ENCODE peak calls at places on chromosomes 16 and 17, in six cellular contexts. M is neural progenitor cell, G is PC-9, F is MM.1S, Z is PC-3, R is GM23338. E is an unnamed sample. For H3F3A, the result is how much of the 10 kb centered on the place peaks cover.

GRCh38 chr16:1002399-1003161 is 21.0 kb downstream of the SOX8 start:
- DNase-seq in M (no peak), G (peak), F (no peak), Z (peak), R (no peak), E (peak)

GRCh38 chr16:67702130-67702529 is 17.0 kb downstream of the GFOD2 start:
- DNase-seq in M (no peak), G (no peak), F (no peak), Z (no peak), R (no peak), E (no peak)

GRCh38 chr17:63984651-63985386 is 12.1 kb upstream of the SCN4A start:
- DNase-seq in M (no peak), G (peak), F (no peak), Z (peak), R (no peak), E (peak)

GRCh38 chr16:90083139-90083538 is 6.0 kb upstream of the PRDM7 start:
- DNase-seq in M (no peak), G (no peak), F (no peak), Z (no peak), R (no peak), E (no peak)

GRCh38 chr17:21301593-21302550 is 17.4 kb downstream of the MAP2K3 start:
- DNase-seq in M (no peak), G (no peak), F (no peak), Z (no peak), R (no peak), E (no peak)

GRCh38 chr17:71412803-71413202 is 708.0 kb upstream of the SOX9 start:
- DNase-seq in M (no peak), G (peak), F (no peak), Z (peak), R (no peak), E (peak)

GRCh38 chr16:67016143-67016542 is 12.8 kb upstream of the CBFB start:
- DNase-seq in M (no peak), G (no peak), F (no peak), Z (no peak), R (no peak), E (no peak)

GRCh38 chr17:16943541-16944333 is 28.2 kb downstream of the TNFRSF13B start:
- DNase-seq in M (no peak), G (no peak), F (no peak), Z (no peak), R (no peak), E (no peak)

GRCh38 chr16:11232852-11233726 is 22.9 kb downstream of the SOCS1 start:
- DNase-seq in M (no peak), G (no peak), F (no peak), Z (no peak), R (peak), E (no peak)

GRCh38 chr16:72876221-72876620 is 171.7 kb downstream of the ZFHX3 start:
- DNase-seq in M (no peak), G (peak), F (no peak), Z (no peak), R (no peak), E (no peak)

GRCh38 chr16:30417447-30418349 is 10.3 kb downstream of the ZNF771 start:
- DNase-seq in M (peak), G (peak), F (peak), Z (peak), R (peak), E (peak)

GRCh38 chr16:77882359-77882758 is 94.0 kb downstream of the VAT1L start:
- DNase-seq in M (no peak), G (no peak), F (no peak), Z (no peak), R (no peak), E (peak)

GRCh38 chr17:80409626-80410025 is 5.3 kb upstream of the ENDOV start:
- DNase-seq in M (no peak), G (no peak), F (no peak), Z (no peak), R (no peak), E (no peak)

GRCh38 chr17:63434951-63435571 is 11.0 kb downstream of the CYB561 start:
- DNase-seq in M (no peak), G (peak), F (no peak), Z (peak), R (no peak), E (peak)

GRCh38 chr17:47203984-47204721 is 5.0 kb upstream of the MYL4 start:
- DNase-seq in M (no peak), G (no peak), F (peak), Z (no peak), R (no peak), E (peak)

GRCh38 chr16:66845791-66846221 is 1.6 kb downstream of the CA7 start:
- DNase-seq in M (no peak), G (peak), F (no peak), Z (no peak), R (no peak), E (no peak)

GRCh38 chr16:10608687-10609409 is 28.4 kb upstream of the EMP2 start:
- DNase-seq in M (no peak), G (no peak), F (no peak), Z (no peak), R (no peak), E (peak)

GRCh38 chr17:67520282-67520906 is 143.3 kb downstream of the PITPNC1 start:
- DNase-seq in M (no peak), G (no peak), F (no peak), Z (no peak), R (no peak), E (peak)

GRCh38 chr17:65088621-65089385 is 32.3 kb upstream of the GNA13 start:
- DNase-seq in M (no peak), G (no peak), F (no peak), Z (peak), R (no peak), E (peak)

GRCh38 chr16:2912330-2913199 is 834 bp downstream of the FLYWCH1 start:
- DNase-seq in M (peak), G (peak), F (peak), Z (peak), R (peak), E (peak)

GRCh38 chr17:77462101-77462500 is 321.3 kb downstream of the SEC14L1 start:
- DNase-seq in M (no peak), G (no peak), F (no peak), Z (no peak), R (no peak), E (no peak)

GRCh38 chr17:76812248-76812647 is 56.0 kb upstream of the MGAT5B start:
- DNase-seq in M (no peak), G (no peak), F (no peak), Z (no peak), R (no peak), E (no peak)

GRCh38 chr17:42676424-42677011 is at the start of gene PLEKHH3:
- DNase-seq in M (peak), G (no peak), F (peak), Z (no peak), R (peak), E (no peak)

GRCh38 chr16:3492356-3492755 is 2.9 kb downstream of the C16orf90 start:
- DNase-seq in M (no peak), G (no peak), F (no peak), Z (no peak), R (no peak), E (no peak)

GRCh38 chr16:31869511-31870201 is 4.0 kb upstream of the ZNF267 start:
- DNase-seq in M (no peak), G (peak), F (peak), Z (peak), R (peak), E (peak)

GRCh38 chr16:68423771-68424170 is 24.5 kb downstream of the SMPD3 start:
- DNase-seq in M (no peak), G (no peak), F (no peak), Z (no peak), R (no peak), E (no peak)

GRCh38 chr16:58684001-58684353 is 593 bp downstream of the SLC38A7 start:
- DNase-seq in M (no peak), G (peak), F (no peak), Z (peak), R (no peak), E (peak)

GRCh38 chr17:38601539-38602351 is 4.0 kb downstream of the SRCIN1 start:
- DNase-seq in M (peak), G (no peak), F (no peak), Z (no peak), R (peak), E (no peak)

GRCh38 chr17:31787857-31788570 is 71.0 kb downstream of the COPRS start:
- DNase-seq in M (no peak), G (peak), F (no peak), Z (peak), R (no peak), E (peak)

GRCh38 chr17:246851-247421 is 65.5 kb upstream of the DOC2B start:
- DNase-seq in M (no peak), G (no peak), F (no peak), Z (no peak), R (no peak), E (no peak)

GRCh38 chr17:80414508-80414802 is 512 bp upstream of the ENDOV start:
- DNase-seq in M (no peak), G (no peak), F (peak), Z (peak), R (no peak), E (no peak)

GRCh38 chr17:44308320-44308818 is at the start of gene RUNDC3A:
- DNase-seq in M (peak), G (peak), F (peak), Z (peak), R (peak), E (peak)

DNA sequence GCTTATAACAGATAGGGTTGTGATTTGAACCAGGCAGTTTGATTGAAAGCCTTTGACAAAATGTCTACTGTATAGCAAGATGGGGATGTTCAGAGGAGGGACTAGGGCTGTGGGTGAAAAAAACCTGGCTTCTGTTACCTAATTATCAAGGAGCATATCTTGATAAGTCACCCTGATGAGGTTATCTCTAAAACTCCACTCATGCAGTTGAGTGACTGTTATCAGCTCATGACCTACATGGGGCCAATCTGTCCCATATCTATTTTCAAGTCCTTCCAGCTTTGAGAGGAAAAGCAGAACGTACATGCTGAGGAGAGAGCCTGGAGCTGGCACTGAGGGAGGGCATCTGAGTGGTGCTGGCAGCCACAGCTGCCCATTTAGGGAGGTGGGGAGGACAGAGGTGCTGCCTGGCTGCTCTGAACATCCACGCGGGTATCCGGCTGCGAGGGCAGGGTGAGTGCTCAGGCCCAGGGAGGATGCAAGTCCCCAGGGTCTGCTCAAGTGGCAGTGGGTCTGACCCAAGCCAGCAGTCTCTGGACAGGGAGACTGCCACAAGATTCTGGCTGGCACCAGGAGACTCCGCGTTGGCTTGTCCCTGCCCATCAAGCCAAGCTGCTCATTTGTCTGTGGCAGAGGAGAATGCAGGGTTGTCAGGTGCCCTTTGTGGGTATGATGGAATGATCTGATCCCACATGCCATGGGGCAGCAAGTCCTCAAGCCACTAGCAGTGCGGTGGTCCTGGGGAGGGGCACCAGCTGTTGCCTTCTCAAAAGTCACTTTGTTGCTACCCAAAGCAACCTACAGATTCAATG is 29.2 kb downstream of the ATPAF2 start:
- DNase-seq in M (no peak), G (no peak), F (no peak), Z (no peak), R (no peak), E (no peak)
- H3K4me2 ChIP-seq in M (no peak), G (peak), F (no peak), Z (no peak), R (no peak), E (peak)

GRCh38 chr16:87842209-87842869 is 27.0 kb downstream of the SLC7A5 start:
- DNase-seq in M (no peak), G (no peak), F (no peak), Z (no peak), R (no peak), E (no peak)

GRCh38 chr16:87839542-87840461 is 29.5 kb downstream of the SLC7A5 start:
- DNase-seq in M (no peak), G (no peak), F (no peak), Z (no peak), R (no peak), E (no peak)

GRCh38 chr16:87838643-87839541 is 30.4 kb downstream of the SLC7A5 start:
- DNase-seq in M (peak), G (no peak), F (no peak), Z (no peak), R (no peak), E (no peak)

GRCh38 chr16:87841608-87842208 is 27.6 kb downstream of the SLC7A5 start:
- DNase-seq in M (no peak), G (no peak), F (no peak), Z (no peak), R (no peak), E (no peak)

DNA sequence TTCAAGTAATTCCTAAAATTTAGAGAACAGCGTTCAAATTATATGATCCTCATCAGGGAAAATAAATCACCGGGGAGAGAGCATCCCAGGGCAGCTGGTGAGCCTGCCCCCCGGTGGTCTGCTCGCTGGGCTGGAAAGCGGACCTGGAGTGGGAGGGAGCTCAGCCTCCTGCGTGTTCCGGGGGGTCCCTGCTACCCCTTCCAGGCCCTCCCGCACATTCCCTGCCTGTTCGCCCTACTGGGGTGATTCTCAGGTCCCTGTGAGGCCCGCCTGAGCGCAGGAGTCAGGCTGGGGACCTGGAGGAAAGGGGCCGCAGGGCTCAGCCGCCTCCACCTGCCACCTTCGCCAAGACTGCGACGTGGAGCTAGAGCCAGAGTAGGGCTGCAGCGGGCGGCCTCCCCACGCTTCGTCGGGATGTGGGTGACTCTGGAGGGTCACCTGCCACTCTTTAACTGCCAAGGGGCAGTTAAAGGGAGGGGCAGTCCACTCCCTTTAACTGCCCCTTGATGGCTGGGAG is 28.8 kb downstream of the SLC7A5 start:
- DNase-seq in M (no peak), G (no peak), F (no peak), Z (no peak), R (no peak), E (no peak)
- H3F3A ChIP-seq in M (under half), G (under half), F (under half), Z (under half), R (under half), E (under half)

GRCh38 chr17:61400058-61400785 is 579 bp downstream of the TBX2 start:
- DNase-seq in M (peak), G (peak), F (no peak), Z (peak), R (peak), E (peak)
- TF ChIP-seq EZH2 in M (no peak), G (no peak), F (no peak), Z (no peak), R (no peak), E (no peak)

GRCh38 chr17:45406107-45406506 is 26.6 kb downstream of the ARHGAP27 start:
- DNase-seq in M (no peak), G (no peak), F (no peak), Z (no peak), R (no peak), E (no peak)

GRCh38 chr17:45402916-45403315 is 29.8 kb downstream of the ARHGAP27 start:
- DNase-seq in M (no peak), G (no peak), F (no peak), Z (no peak), R (no peak), E (no peak)

GRCh38 chr17:45404870-45405249 is 27.8 kb downstream of the ARHGAP27 start:
- DNase-seq in M (no peak), G (no peak), F (no peak), Z (no peak), R (peak), E (no peak)

GRCh38 chr17:45403906-45404490 is 28.7 kb downstream of the ARHGAP27 start:
- DNase-seq in M (no peak), G (no peak), F (no peak), Z (no peak), R (no peak), E (no peak)

DNA sequence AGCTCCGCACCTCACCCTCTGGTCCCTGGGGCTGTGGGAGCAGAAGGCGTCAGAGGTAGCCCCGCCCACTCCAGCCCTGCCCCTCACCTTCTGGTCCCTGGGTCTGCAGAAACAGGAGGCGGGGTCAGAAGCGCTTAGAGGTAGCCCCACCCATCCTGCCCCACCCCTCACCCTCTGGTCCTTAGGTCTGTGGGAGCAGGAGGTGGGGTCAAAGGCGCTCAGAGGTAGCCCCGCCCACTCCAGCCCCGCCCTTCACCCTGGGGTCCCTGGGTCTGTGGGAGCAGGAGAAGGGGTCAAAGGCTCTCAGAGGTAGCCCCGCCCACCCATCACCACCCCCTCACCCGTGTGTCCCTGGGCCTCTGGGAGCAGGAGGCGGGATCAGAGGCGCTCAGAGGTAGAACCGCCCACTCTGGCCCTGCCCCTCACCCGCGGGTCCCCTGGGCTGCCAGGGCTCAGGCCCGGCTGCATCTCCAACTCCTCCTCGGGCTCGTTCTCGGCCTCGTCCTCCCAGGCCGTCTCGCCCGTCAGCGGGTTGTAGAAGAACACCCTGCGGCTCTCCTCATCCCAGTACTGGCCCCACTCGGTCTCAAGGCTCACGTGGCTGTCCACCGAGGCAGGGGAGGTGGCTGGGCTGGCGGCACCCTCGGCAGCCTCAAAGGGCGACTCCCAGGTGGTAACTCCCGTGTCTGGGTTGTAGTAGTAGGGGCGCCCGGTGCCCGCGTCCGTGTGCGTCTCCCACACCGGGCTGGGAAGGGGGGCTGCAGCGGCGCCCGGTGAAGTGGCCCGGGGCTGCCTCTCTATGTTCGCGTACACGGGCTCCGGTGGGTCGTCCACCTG is 27.2 kb downstream of the ARHGAP27 start:
- DNase-seq in M (peak), G (no peak), F (no peak), Z (no peak), R (peak), E (peak)
- H3K4me2 ChIP-seq in M (peak), G (no peak), F (no peak), Z (no peak), R (peak), E (no peak)

DNA sequence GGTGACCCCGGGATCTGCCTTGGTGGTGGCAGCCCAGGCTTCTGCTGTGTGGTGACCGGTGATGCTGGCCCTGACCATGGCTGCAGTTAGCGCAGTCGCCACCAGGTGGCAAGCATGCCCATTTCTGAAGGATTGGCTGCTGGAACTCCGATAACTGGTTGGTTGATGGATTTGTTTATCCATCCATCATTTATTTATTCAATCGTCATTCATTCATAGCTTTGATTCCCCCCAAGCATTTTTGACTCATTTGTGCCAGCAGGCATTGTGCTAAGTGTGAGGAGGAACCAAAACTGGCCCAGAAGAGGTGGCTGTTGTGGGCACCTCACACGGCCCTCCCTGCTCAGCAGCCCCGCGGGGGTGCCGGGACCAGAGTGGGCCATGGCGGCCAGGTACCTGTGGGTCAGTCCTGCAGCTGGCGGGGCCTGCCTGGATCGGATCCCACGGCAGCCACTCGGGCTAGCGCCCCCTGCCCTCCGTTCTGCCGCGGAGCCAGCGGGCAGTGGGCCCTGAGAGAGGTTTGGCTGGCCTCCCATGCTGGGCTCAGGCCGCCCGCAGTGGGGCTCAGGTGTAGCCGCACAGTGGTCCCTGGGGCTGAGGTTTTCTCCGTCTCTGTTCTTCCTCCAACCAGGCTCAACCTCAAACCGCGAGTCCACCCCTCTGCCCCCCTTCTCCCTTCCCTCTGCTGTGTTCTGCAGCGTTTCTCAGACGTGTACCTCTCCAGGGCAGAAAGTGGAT is 28.8 kb upstream of the ITGA3 start:
- DNase-seq in M (peak), G (peak), F (peak), Z (peak), R (peak), E (peak)
- H3F3A ChIP-seq in M (under half), G (half or more), F (under half), Z (under half), R (under half), E (under half)

E was measured in GM23248.